ENCODE peak calls at places on chromosomes 12 and 14, in four cellular contexts. M, F, Y and A are unnamed samples.
A peak's percentile ranks its signal among the peaks of the same experiment; 100 is the strongest.

GRCh38 chr14:30210630-30211029 is 283.0 kb upstream of the PRKD1 start:
- DNase-seq in M (no peak), F (no peak), Y (peak; percentile 35), A (no peak)

GRCh38 chr12:88132387-88132786 is 9.5 kb downstream of the CEP290 start:
- DNase-seq in M (no peak), F (no peak), Y (peak; percentile 11), A (no peak)

GRCh38 chr12:68899251-68899771 is 33.7 kb downstream of the CPM start:
- DNase-seq in M (no peak), F (peak; percentile 5), Y (peak; percentile 92), A (no peak)

GRCh38 chr12:128820723-128821432 is 2.9 kb downstream of the SLC15A4 start:
- DNase-seq in M (no peak), F (peak; percentile 16), Y (no peak), A (peak; percentile 38)

GRCh38 chr14:89701079-89702043 is 253.2 kb downstream of the EFCAB11 start:
- DNase-seq in M (peak; percentile 83), F (peak; percentile 80), Y (peak; percentile 91), A (peak; percentile 97)

GRCh38 chr12:52925717-52926595 is 21.1 kb upstream of the KRT8 start:
- DNase-seq in M (no peak), F (no peak), Y (no peak), A (no peak)

GRCh38 chr12:57477710-57478681 is 1.7 kb downstream of the ARHGAP9 start:
- DNase-seq in M (no peak), F (no peak), Y (peak; percentile 83), A (no peak)

GRCh38 chr12:98352218-98352811 is 163.1 kb upstream of the TMPO start:
- DNase-seq in M (no peak), F (no peak), Y (peak; percentile 80), A (no peak)

GRCh38 chr12:112304411-112304810 is 77.8 kb downstream of the HECTD4 start:
- DNase-seq in M (no peak), F (no peak), Y (no peak), A (no peak)

GRCh38 chr14:87014854-87015253 is 978.1 kb downstream of the GALC start:
- DNase-seq in M (no peak), F (no peak), Y (no peak), A (no peak)

GRCh38 chr14:100417466-100417865 is 94.3 kb downstream of the SLC25A47 start:
- DNase-seq in M (peak; percentile 73), F (peak; percentile 48), Y (peak; percentile 90), A (no peak)

GRCh38 chr14:59360923-59361794 is 104.0 kb downstream of the GPR135 start:
- DNase-seq in M (no peak), F (peak; percentile 27), Y (peak; percentile 92), A (peak; percentile 89)

GRCh38 chr12:131962069-131962468 is 12.3 kb downstream of the EP400 start:
- DNase-seq in M (no peak), F (no peak), Y (no peak), A (peak; percentile 37)

GRCh38 chr14:92501891-92502351 is 11.7 kb upstream of the RIN3 start:
- DNase-seq in M (no peak), F (no peak), Y (peak; percentile 79), A (no peak)

GRCh38 chr14:50038398-50039119 is 77.8 kb downstream of the VCPKMT start:
- DNase-seq in M (no peak), F (no peak), Y (peak; percentile 71), A (peak; percentile 79)

GRCh38 chr14:74380845-74381244 is 32.6 kb downstream of the VRTN start:
- DNase-seq in M (no peak), F (no peak), Y (no peak), A (no peak)

GRCh38 chr14:34053666-34054065 is 102.8 kb upstream of the EGLN3 start:
- DNase-seq in M (peak; percentile 11), F (no peak), Y (peak; percentile 84), A (no peak)

GRCh38 chr12:124842073-124842749 is 21.5 kb downstream of the SCARB1 start:
- DNase-seq in M (no peak), F (no peak), Y (peak; percentile 20), A (no peak)

GRCh38 chr12:34208331-34209258 is 186.3 kb downstream of the ALG10 start:
- DNase-seq in M (no peak), F (no peak), Y (no peak), A (no peak)

GRCh38 chr12:13870255-13870654 is 111.1 kb downstream of the GRIN2B start:
- DNase-seq in M (no peak), F (no peak), Y (no peak), A (no peak)

GRCh38 chr12:63922446-63922845 is 77.9 kb downstream of the SRGAP1 start:
- DNase-seq in M (no peak), F (no peak), Y (peak; percentile 80), A (no peak)

GRCh38 chr14:64421166-64421565 is 33.0 kb downstream of the MTHFD1 start:
- DNase-seq in M (no peak), F (no peak), Y (peak; percentile 81), A (no peak)

GRCh38 chr14:61297581-61297980 is 16.4 kb upstream of the TMEM30B start:
- DNase-seq in M (no peak), F (no peak), Y (no peak), A (no peak)

GRCh38 chr14:104386281-104386841 is 193.2 kb upstream of the C14orf180 start:
- DNase-seq in M (no peak), F (no peak), Y (no peak), A (peak; percentile 63)

GRCh38 chr12:49518914-49519573 is 19.8 kb upstream of the KCNH3 start:
- DNase-seq in M (no peak), F (no peak), Y (peak; percentile 56), A (no peak)

GRCh38 chr14:76647699-76648298 is 113.5 kb upstream of the VASH1 start:
- DNase-seq in M (peak; percentile 32), F (peak; percentile 6), Y (peak; percentile 74), A (no peak)

GRCh38 chr14:72476657-72477499 is 417.0 kb downstream of the DPF3 start:
- DNase-seq in M (no peak), F (no peak), Y (no peak), A (no peak)

GRCh38 chr12:14960548-14961465 is 594 bp downstream of the ARHGDIB start:
- DNase-seq in M (no peak), F (no peak), Y (peak; percentile 86), A (no peak)

GRCh38 chr12:84811291-84811690 is 101.3 kb downstream of the SLC6A15 start:
- DNase-seq in M (no peak), F (no peak), Y (no peak), A (no peak)